ENCODE peak calls at places on chromosomes 3 and 15, in five cellular contexts. Q is H4; K is heart left ventricle; X is heart right ventricle; E is stimulated activated CD8-positive, alpha-beta memory T cell treated with anti-CD3 and anti-CD28 coated beads, Interleukin-4, amount 100 ng/mL, for 4 hours. D is an unnamed sample.

GRCh38 chr15:64857421-64857820 is 15.7 kb downstream of the PLEKHO2 start:
- DNase-seq in Q (peak), K (no peak), X (no peak), E (no peak), D (no peak)

GRCh38 chr3:146380052-146380451 is 89.3 kb downstream of the PLSCR2 start:
- DNase-seq in Q (no peak), K (no peak), X (no peak), E (no peak), D (no peak)

GRCh38 chr3:107235193-107235922 is 141.9 kb upstream of the CCDC54 start:
- DNase-seq in Q (no peak), K (no peak), X (no peak), E (no peak), D (peak)

GRCh38 chr3:135908225-135908624 is 57.3 kb upstream of the PPP2R3A start:
- DNase-seq in Q (peak), K (no peak), X (no peak), E (no peak), D (no peak)

GRCh38 chr3:155548194-155548593 is 196.7 kb downstream of the PLCH1 start:
- DNase-seq in Q (no peak), K (no peak), X (no peak), E (no peak), D (no peak)

GRCh38 chr3:58999134-58999778 is 50.6 kb downstream of the CFAP20DC start:
- DNase-seq in Q (no peak), K (no peak), X (no peak), E (no peak), D (no peak)

GRCh38 chr3:38627956-38628355 is 21.5 kb downstream of the SCN5A start:
- DNase-seq in Q (no peak), K (no peak), X (no peak), E (no peak), D (no peak)

GRCh38 chr15:52069559-52069958 is 43.0 kb downstream of the BCL2L10 start:
- DNase-seq in Q (no peak), K (no peak), X (no peak), E (no peak), D (peak)

GRCh38 chr3:50639055-50639494 is 22.1 kb downstream of the MAPKAPK3 start:
- DNase-seq in Q (peak), K (no peak), X (no peak), E (no peak), D (no peak)

GRCh38 chr15:62392411-62392810 is 227.3 kb upstream of the C2CD4B start:
- DNase-seq in Q (peak), K (peak), X (peak), E (no peak), D (no peak)

GRCh38 chr15:98277602-98278001 is 317.1 kb downstream of the ARRDC4 start:
- DNase-seq in Q (no peak), K (no peak), X (no peak), E (no peak), D (no peak)

GRCh38 chr15:69677403-69677802 is 224.8 kb downstream of the RPLP1 start:
- DNase-seq in Q (no peak), K (no peak), X (no peak), E (no peak), D (no peak)

GRCh38 chr3:28215407-28215806 is 26.0 kb upstream of the CMC1 start:
- DNase-seq in Q (no peak), K (no peak), X (no peak), E (no peak), D (no peak)

D was measured in body of pancreas.